ENCODE peak calls at places on chromosomes 11 and 22, in six cellular contexts. R, F, X, P, L and J are unnamed samples. For H3K4me1, the result is how much of the 10 kb centered on the place peaks cover.

GRCh38 chr11:46247664-46248063 is 29.8 kb upstream of the CREB3L1 start:
- DNase-seq in R (peak), F (peak), X (peak), P (peak), L (peak), J (peak)

GRCh38 chr11:78806214-78807004 is 231.7 kb upstream of the NARS2 start:
- DNase-seq in R (no peak), F (no peak), X (no peak), P (no peak), L (peak), J (no peak)

GRCh38 chr11:19447150-19447566 is 206.4 kb upstream of the E2F8 start:
- DNase-seq in R (no peak), F (no peak), X (no peak), P (no peak), L (no peak), J (no peak)

GRCh38 chr11:78759067-78759466 is 184.4 kb upstream of the NARS2 start:
- DNase-seq in R (no peak), F (no peak), X (no peak), P (no peak), L (no peak), J (no peak)

GRCh38 chr11:3028808-3029207 is 28.4 kb downstream of the CARS1 start:
- DNase-seq in R (no peak), F (no peak), X (no peak), P (no peak), L (no peak), J (no peak)

GRCh38 chr22:43993072-43993760 is 30.9 kb upstream of the PARVB start:
- DNase-seq in R (peak), F (peak), X (peak), P (peak), L (peak), J (peak)

GRCh38 chr11:63858628-63859550 is 20.0 kb downstream of the MARK2 start:
- DNase-seq in R (no peak), F (no peak), X (no peak), P (no peak), L (peak), J (no peak)

GRCh38 chr22:22902247-22902962 is 14.8 kb downstream of the IGLL5 start:
- DNase-seq in R (no peak), F (no peak), X (no peak), P (no peak), L (no peak), J (no peak)

GRCh38 chr22:41968601-41969000 is 642 bp upstream of the SEPTIN3 start:
- DNase-seq in R (no peak), F (no peak), X (no peak), P (no peak), L (peak), J (no peak)

GRCh38 chr11:117830072-117830471 is 5.5 kb upstream of the FXYD2 start:
- DNase-seq in R (no peak), F (no peak), X (no peak), P (no peak), L (no peak), J (no peak)
- H3K4me1 ChIP-seq in R (under half), F (under half), X (under half), P (under half), L (under half), J (under half)

DNA sequence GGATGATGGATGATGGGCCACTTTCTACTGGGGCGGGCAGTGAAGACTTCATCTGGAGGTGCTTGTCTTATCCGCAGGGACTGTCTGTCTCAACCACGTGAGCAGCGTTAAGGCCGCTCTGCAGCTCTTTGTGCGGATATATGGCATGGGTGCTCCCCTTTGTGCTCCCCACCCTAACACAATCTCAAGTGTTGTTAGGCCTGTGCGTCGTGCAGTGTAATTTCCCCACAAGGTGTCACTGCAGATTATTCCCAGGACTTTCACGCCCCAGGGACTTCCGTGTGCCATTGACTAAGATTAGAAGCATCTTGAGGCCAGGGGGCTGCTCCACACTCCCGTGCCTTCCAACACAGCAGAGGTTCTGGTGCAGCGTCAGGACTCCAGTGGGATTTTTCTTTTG is 65.3 kb downstream of the TBC1D22A start:
- DNase-seq in R (no peak), F (no peak), X (no peak), P (no peak), L (no peak), J (no peak)
- TF ChIP-seq CTCF in R (peak), F (no peak), X (no peak), P (no peak), L (no peak), J (no peak)

GRCh38 chr11:8384199-8384821 is 120.6 kb upstream of the LMO1 start:
- DNase-seq in R (peak), F (no peak), X (peak), P (peak), L (peak), J (no peak)
- TF ChIP-seq EZH2phosphoT487 in R (no peak), F (no peak), X (no peak), P (no peak), L (no peak), J (no peak)

GRCh38 chr11:128098840-128099239 is 488.5 kb downstream of the ETS1 start:
- DNase-seq in R (peak), F (no peak), X (no peak), P (no peak), L (no peak), J (no peak)
- H3K4me1 ChIP-seq in R (under half), F (under half), X (under half), P (under half), L (under half), J (under half)

GRCh38 chr11:109865558-109866186 is 227.5 kb upstream of the ZC3H12C start:
- DNase-seq in R (peak), F (no peak), X (no peak), P (no peak), L (no peak), J (no peak)
- TF ChIP-seq CTCF in R (peak), F (peak), X (peak), P (peak), L (peak), J (no peak)